ENCODE peak calls at places on chromosomes 4 and X, in four cellular contexts. Y is neural progenitor cell, Z is spleen, R is osteocyte. G is an unnamed sample.
A peak's percentile ranks its signal among the peaks of the same experiment; 100 is the strongest.

GRCh38 chrX:24184018-24184417 is 34.5 kb downstream of the ZFX start:
- DNase-seq in R (no peak), Z (no peak), Y (no peak), G (no peak)

GRCh38 chr4:4555916-4556315 is 14.1 kb upstream of the STX18 start:
- DNase-seq in Y (no peak), R (no peak), Z (no peak), G (no peak)

GRCh38 chr4:32207456-32207855 is 1487.3 kb downstream of the PCDH7 start:
- DNase-seq in R (no peak), Z (no peak), Y (no peak), G (no peak)

GRCh38 chrX:39609941-39610340 is 487.8 kb downstream of the BCOR start:
- DNase-seq in Y (no peak), Z (no peak), R (no peak), G (no peak)

GRCh38 chrX:9816094-9816700 is 30.0 kb downstream of the SHROOM2 start:
- DNase-seq in R (no peak), Z (peak; percentile 48), Y (no peak), G (no peak)

GRCh38 chrX:149470960-149471359 is 34.1 kb downstream of the IDS start:
- DNase-seq in Y (peak; percentile 81), Z (peak; percentile 90), R (peak; percentile 93), G (peak; percentile 34)

GRCh38 chrX:20517565-20517964 is 250.9 kb upstream of the RPS6KA3 start:
- DNase-seq in Y (no peak), Z (no peak), R (no peak), G (no peak)

GRCh38 chr4:988726-989721 is 2.2 kb downstream of the IDUA start:
- DNase-seq in Y (no peak), R (no peak), Z (no peak), G (no peak)

GRCh38 chrX:119121341-119121740 is 6.3 kb downstream of the KIAA1210 start:
- DNase-seq in Z (no peak), R (no peak), Y (no peak), G (no peak)

GRCh38 chr4:169640261-169640880 is 20.0 kb downstream of the CLCN3 start:
- DNase-seq in Y (no peak), Z (no peak), R (no peak), G (no peak)

GRCh38 chr4:99998062-99998880 is 48.2 kb upstream of the H2AZ1 start:
- DNase-seq in Z (no peak), R (no peak), Y (peak; percentile 36), G (no peak)

GRCh38 chr4:54368861-54369260 is 139.8 kb downstream of the PDGFRA start:
- DNase-seq in Y (no peak), Z (no peak), R (no peak), G (no peak)

GRCh38 chrX:16646366-16647168 is 3.4 kb upstream of the S100G start:
- DNase-seq in R (no peak), Z (no peak), Y (no peak), G (no peak)

GRCh38 chr4:101037938-101038413 is 309.4 kb downstream of the PPP3CA start:
- DNase-seq in Y (no peak), R (no peak), Z (no peak), G (no peak)

GRCh38 chr4:75727073-75727472 is 2.7 kb downstream of the USO1 start:
- DNase-seq in R (no peak), Y (no peak), Z (no peak), G (no peak)

GRCh38 chrX:136711147-136711546 is 63.2 kb downstream of the CD40LG start:
- DNase-seq in Z (peak; percentile 76), Y (peak; percentile 29), R (no peak), G (no peak)

GRCh38 chr4:152676052-152676854 is 3.5 kb downstream of the TMEM154 start:
- DNase-seq in R (no peak), Z (no peak), Y (no peak), G (no peak)

GRCh38 chr4:149279790-149280189 is 535.9 kb downstream of the IQCM start:
- DNase-seq in Y (no peak), Z (no peak), R (no peak), G (no peak)

GRCh38 chr4:56465599-56466295 is 1.7 kb upstream of the SRP72 start:
- DNase-seq in Z (no peak), R (no peak), Y (peak; percentile 10), G (no peak)

GRCh38 chr4:77586953-77587383 is 18.7 kb upstream of the CXCL13 start:
- DNase-seq in R (no peak), Z (peak; percentile 75), Y (no peak), G (peak; percentile 35)

GRCh38 chr4:185463541-185463940 is 8.0 kb downstream of the CCDC110 start:
- DNase-seq in Y (no peak), R (no peak), Z (no peak), G (no peak)

GRCh38 chrX:1911401-1912131 is 296.7 kb downstream of the ASMT start:
- DNase-seq in Y (no peak), Z (no peak), R (no peak), G (no peak)

GRCh38 chrX:50204364-50204899 is at the start of gene CCNB3:
- DNase-seq in R (no peak), Y (peak; percentile 68), Z (peak; percentile 89), G (peak; percentile 30)

GRCh38 chrX:112642349-112642748 is 37.4 kb downstream of the LHFPL1 start:
- DNase-seq in Y (peak; percentile 79), Z (no peak), R (no peak), G (no peak)

GRCh38 chrX:110852180-110852579 is 56.6 kb upstream of the CHRDL1 start:
- DNase-seq in Y (peak; percentile 40), Z (no peak), R (no peak), G (no peak)

GRCh38 chr4:183157215-183157614 is 58.2 kb downstream of the WWC2 start:
- DNase-seq in Z (no peak), Y (no peak), R (no peak), G (no peak)

GRCh38 chr4:39637572-39638357 is 900 bp downstream of the SMIM14 start:
- DNase-seq in Y (peak; percentile 91), R (no peak), Z (peak; percentile 83), G (no peak)

GRCh38 chr4:164856396-164856795 is 20.6 kb upstream of the APELA start:
- DNase-seq in Z (no peak), Y (no peak), R (no peak), G (no peak)

GRCh38 chr4:151788021-151788420 is 27.2 kb upstream of the GATB start:
- DNase-seq in R (no peak), Y (no peak), Z (no peak), G (no peak)

GRCh38 chrX:72540318-72540717 is 32.3 kb downstream of the HDAC8 start:
- DNase-seq in Z (no peak), Y (no peak), R (no peak), G (no peak)

GRCh38 chrX:123899701-123900100 is 39.8 kb downstream of the XIAP start:
- DNase-seq in R (no peak), Z (no peak), Y (no peak), G (no peak)

GRCh38 chr4:145503486-145504072 is 21.9 kb downstream of the SMAD1 start:
- DNase-seq in Y (no peak), Z (no peak), R (no peak), G (no peak)
- TF ChIP-seq CTCF in Y (no peak), Z (no peak), R (no peak), G (no peak)

GRCh38 chr4:145619639-145619996 is 433 bp downstream of the MMAA start:
- DNase-seq in Z (peak; percentile 80), R (no peak), Y (no peak), G (no peak)
- TF ChIP-seq CTCF in Z (no peak), R (no peak), Y (no peak), G (no peak)

GRCh38 chr4:38071801-38072567 is 111.8 kb downstream of the PTTG2 start:
- DNase-seq in Y (no peak), R (no peak), Z (no peak), G (no peak)
- TF ChIP-seq CTCF in Y (no peak), R (peak; percentile 7), Z (no peak), G (no peak)

GRCh38 chr4:5751073-5751917 is 40.3 kb downstream of the EVC start:
- DNase-seq in R (peak; percentile 78), Y (no peak), Z (no peak), G (no peak)
- TF ChIP-seq CTCF in R (no peak), Y (no peak), Z (no peak), G (no peak)

GRCh38 chr4:118888666-118889312 is at the start of gene SYNPO2:
- DNase-seq in Y (peak; percentile 89), Z (peak; percentile 82), R (peak; percentile 87), G (peak; percentile 22)

GRCh38 chr4:118879409-118879808 is 9.2 kb upstream of the SYNPO2 start:
- DNase-seq in Y (no peak), R (no peak), Z (no peak), G (no peak)

GRCh38 chr4:118881512-118882146 is 7.0 kb upstream of the SYNPO2 start:
- DNase-seq in Y (no peak), R (no peak), Z (no peak), G (no peak)

GRCh38 chr4:118884716-118885115 is 3.9 kb upstream of the SYNPO2 start:
- DNase-seq in Y (no peak), R (no peak), Z (no peak), G (no peak)

DNA sequence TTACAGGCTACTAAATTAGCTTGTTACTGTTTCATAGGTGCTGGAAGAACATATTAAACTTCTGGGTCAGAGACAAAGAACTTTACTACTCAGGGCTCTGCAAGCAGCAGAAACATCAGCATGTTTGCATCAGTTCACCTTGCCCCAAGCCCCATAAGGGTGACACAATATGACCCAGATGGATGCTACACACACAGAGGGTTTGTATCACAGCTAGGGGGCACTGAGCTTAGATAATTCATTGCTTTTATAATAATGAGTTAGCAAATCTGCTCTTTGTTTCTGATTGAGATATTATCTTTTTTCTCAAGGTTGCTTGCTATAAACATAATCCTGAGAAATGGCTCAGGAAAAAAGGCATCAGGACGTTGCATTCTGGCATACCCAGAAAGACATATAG is 4.8 kb upstream of the SYNPO2 start:
- DNase-seq in Z (no peak), R (no peak), Y (no peak), G (no peak)
- TF ChIP-seq CTCF in Z (no peak), R (peak; percentile 24), Y (no peak), G (no peak)

GRCh38 chr4:133324491-133324890 is 175.4 kb downstream of the PCDH10 start:
- DNase-seq in Y (no peak), R (no peak), Z (no peak), G (no peak)

GRCh38 chr4:133323670-133324069 is 174.6 kb downstream of the PCDH10 start:
- DNase-seq in Z (no peak), R (no peak), Y (no peak), G (no peak)

GRCh38 chr4:133316874-133317273 is 167.8 kb downstream of the PCDH10 start:
- DNase-seq in Y (no peak), Z (no peak), R (no peak), G (no peak)

DNA sequence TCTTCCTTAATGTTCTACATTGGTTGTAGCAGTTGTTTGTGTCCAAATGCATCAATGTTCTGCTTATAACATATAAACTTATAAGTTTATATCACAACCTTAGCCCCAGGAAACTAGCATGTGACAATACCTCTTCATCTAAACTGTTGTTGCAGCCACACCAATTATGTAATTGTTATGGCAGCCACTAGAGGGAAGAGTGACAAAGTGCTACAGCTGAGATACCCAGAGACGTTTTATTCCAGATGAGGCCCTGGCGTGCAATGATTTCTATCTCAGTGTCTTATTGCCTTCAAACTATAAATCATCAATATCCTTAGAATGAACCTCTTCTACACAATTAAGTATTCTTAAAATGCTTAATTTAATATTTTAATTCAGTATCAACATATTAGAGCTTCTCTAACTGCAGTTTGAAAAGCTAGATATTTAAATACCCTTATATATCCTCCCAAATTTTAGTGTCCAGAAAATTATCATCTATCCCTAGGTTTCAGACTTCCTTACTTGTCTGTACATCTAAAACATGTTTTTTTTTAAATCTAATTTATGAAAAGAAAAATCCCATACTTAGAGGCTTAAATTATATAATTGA is 171.6 kb downstream of the PCDH10 start:
- DNase-seq in R (no peak), Z (no peak), Y (peak; percentile 62), G (no peak)
- TF ChIP-seq CTCF in R (peak; percentile 80), Z (no peak), Y (peak; percentile 80), G (no peak)